ENCODE peak calls at places on chromosomes 12 and 14, in ten cellular contexts. A is HCT116, B is GM13977, T is OCI-LY7, Y is endothelial cell, Q is A549, J is AG09319, Z is neural progenitor cell, R is type B pancreatic cell, L is colonic mucosa. D is an unnamed sample.

GRCh38 chr14:32012062-32012461 is 65.0 kb upstream of the ARHGAP5 start:
- DNase-seq in A (no peak), B (no peak), T (no peak), Y (no peak), Q (no peak), J (no peak), Z (no peak), R (no peak), L (no peak), D (no peak)

GRCh38 chr12:71938728-71939385 is at the start of gene TPH2:
- DNase-seq in A (peak; percentile 31), B (peak; percentile 17), T (peak; percentile 77), Y (peak; percentile 96), Q (peak; percentile 14), J (no peak), Z (peak; percentile 94), R (peak; percentile 86), L (peak; percentile 18), D (peak; percentile 24)

GRCh38 chr14:21023174-21023573 is 1.7 kb downstream of the NDRG2 start:
- DNase-seq in A (no peak), B (no peak), T (no peak), Y (peak; percentile 21), Q (no peak), J (no peak), Z (no peak), R (no peak), L (no peak), D (no peak)

GRCh38 chr12:120394483-120395367 is 25.8 kb upstream of the MSI1 start:
- DNase-seq in A (no peak), B (no peak), T (no peak), Y (peak; percentile 22), Q (no peak), J (no peak), Z (peak; percentile 92), R (no peak), L (peak; percentile 71), D (no peak)

GRCh38 chr12:124654666-124655316 is 87.4 kb upstream of the NCOR2 start:
- DNase-seq in A (no peak), B (no peak), T (no peak), Y (no peak), Q (no peak), J (no peak), Z (no peak), R (no peak), L (no peak), D (no peak)

GRCh38 chr12:51949342-51950030 is 2.0 kb upstream of the ACVR1B start:
- DNase-seq in A (no peak), B (no peak), T (no peak), Y (no peak), Q (no peak), J (peak; percentile 56), Z (no peak), R (no peak), L (no peak), D (no peak)

GRCh38 chr12:131621701-131622421 is 89.0 kb upstream of the SFSWAP start:
- DNase-seq in A (no peak), B (no peak), T (no peak), Y (no peak), Q (no peak), J (no peak), Z (peak; percentile 57), R (no peak), L (no peak), D (no peak)

GRCh38 chr14:96575233-96575632 is 73.1 kb downstream of the PAPOLA start:
- DNase-seq in A (no peak), B (no peak), T (no peak), Y (no peak), Q (no peak), J (no peak), Z (no peak), R (no peak), L (no peak), D (no peak)

GRCh38 chr14:85987292-85987691 is 457.3 kb downstream of the FLRT2 start:
- DNase-seq in A (no peak), B (no peak), T (no peak), Y (no peak), Q (no peak), J (no peak), Z (no peak), R (no peak), L (no peak), D (no peak)
- TF ChIP-seq CTCF in A (no peak), B (no peak), T (no peak), Y (no peak), Q (no peak), J (no peak), Z (no peak), R (no peak), L (no peak), D (no peak)

DNA sequence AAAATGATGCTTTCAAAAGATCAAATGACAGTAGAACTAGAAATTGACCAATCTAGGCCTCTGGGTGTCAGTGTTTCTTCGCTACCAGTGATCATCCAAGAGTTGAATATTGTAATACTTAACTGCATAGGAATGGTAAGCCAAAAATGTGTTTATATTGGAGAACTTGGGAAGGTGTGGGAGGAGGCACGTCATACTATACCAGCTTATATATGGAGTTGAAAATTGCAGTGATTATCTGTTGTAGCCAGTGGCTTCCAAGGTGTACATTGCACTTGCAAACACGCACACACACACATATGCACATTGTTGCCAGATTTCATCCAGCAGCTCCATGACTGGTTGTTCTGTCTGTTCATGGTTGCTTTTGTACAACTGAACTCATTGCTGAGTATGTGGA is 36.1 kb downstream of the EID3 start:
- DNase-seq in A (no peak), B (no peak), T (no peak), Y (no peak), Q (no peak), J (no peak), Z (no peak), R (no peak), L (no peak), D (no peak)
- TF ChIP-seq CTCF in A (peak; percentile 18), B (no peak), T (peak; percentile 41), Y (no peak), Q (no peak), J (no peak), Z (no peak), R (no peak), L (no peak), D (no peak)

GRCh38 chr14:35818346-35819115 is 7.6 kb upstream of the BRMS1L start:
- DNase-seq in A (no peak), B (peak; percentile 60), T (peak; percentile 41), Y (peak; percentile 40), Q (peak; percentile 57), J (no peak), Z (peak; percentile 50), R (no peak), L (no peak), D (no peak)

GRCh38 chr14:35810963-35811362 is 1.9 kb upstream of the RALGAPA1 start:
- DNase-seq in A (no peak), B (no peak), T (no peak), Y (no peak), Q (no peak), J (no peak), Z (no peak), R (no peak), L (no peak), D (no peak)

GRCh38 chr14:35819591-35820540 is 6.3 kb upstream of the BRMS1L start:
- DNase-seq in A (no peak), B (no peak), T (no peak), Y (no peak), Q (no peak), J (no peak), Z (no peak), R (no peak), L (no peak), D (no peak)

GRCh38 chr14:35809597-35809996 is 502 bp upstream of the RALGAPA1 start:
- DNase-seq in A (no peak), B (no peak), T (no peak), Y (no peak), Q (no peak), J (no peak), Z (no peak), R (no peak), L (no peak), D (no peak)

DNA sequence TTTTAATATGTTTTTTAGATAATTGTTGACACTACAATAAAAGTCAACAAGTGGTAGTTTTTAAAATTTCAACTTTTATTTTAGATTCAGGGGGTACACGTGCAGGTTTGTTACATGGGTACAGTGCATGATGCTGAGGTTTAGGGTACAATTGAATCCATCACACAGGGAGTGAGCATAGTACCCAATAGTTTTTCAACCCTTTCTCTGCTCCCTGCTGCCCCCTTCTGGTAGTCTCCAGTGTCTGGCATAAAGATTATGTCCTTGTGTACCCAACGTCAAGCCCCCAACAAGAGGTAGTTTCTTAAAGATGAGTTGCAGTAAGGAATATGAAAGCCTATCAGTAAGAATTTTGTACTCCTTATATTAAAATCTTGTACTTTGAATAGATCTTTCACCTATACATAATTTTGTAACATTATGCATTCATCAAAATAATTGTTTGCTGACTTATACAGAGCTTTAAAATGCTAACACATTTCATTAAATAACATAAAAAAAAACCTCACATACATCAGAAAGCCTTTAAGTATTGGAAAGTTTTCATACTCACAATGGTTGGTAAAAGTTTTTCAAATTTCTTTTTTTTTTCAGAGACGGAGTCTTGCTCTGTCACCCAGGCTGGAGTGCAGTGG is 5.4 kb upstream of the RALGAPA1 start:
- DNase-seq in A (peak; percentile 47), B (peak; percentile 58), T (peak; percentile 72), Y (peak; percentile 82), Q (no peak), J (no peak), Z (peak; percentile 79), R (no peak), L (peak; percentile 86), D (peak; percentile 64)
- TF ChIP-seq CTCF in A (peak; percentile 79), B (peak; percentile 84), T (peak; percentile 93), Y (peak; percentile 81), Q (peak; percentile 55), J (peak; percentile 85), Z (peak; percentile 85), R (peak; percentile 83), L (peak; percentile 70), D (peak; percentile 81)

GRCh38 chr14:23005451-23005850 is 4.5 kb downstream of the C14orf93 start:
- DNase-seq in A (no peak), B (no peak), T (no peak), Y (no peak), Q (no peak), J (no peak), Z (no peak), R (no peak), L (no peak), D (no peak)

GRCh38 chr14:23008836-23009235 is 1.1 kb downstream of the C14orf93 start:
- DNase-seq in A (no peak), B (no peak), T (peak; percentile 61), Y (no peak), Q (no peak), J (no peak), Z (no peak), R (no peak), L (no peak), D (no peak)

GRCh38 chr14:23005861-23006534 is 3.9 kb downstream of the C14orf93 start:
- DNase-seq in A (no peak), B (no peak), T (no peak), Y (no peak), Q (no peak), J (no peak), Z (no peak), R (no peak), L (no peak), D (no peak)

GRCh38 chr14:23009483-23009938 is 432 bp downstream of the C14orf93 start:
- DNase-seq in A (no peak), B (no peak), T (no peak), Y (no peak), Q (no peak), J (no peak), Z (no peak), R (no peak), L (no peak), D (no peak)

DNA sequence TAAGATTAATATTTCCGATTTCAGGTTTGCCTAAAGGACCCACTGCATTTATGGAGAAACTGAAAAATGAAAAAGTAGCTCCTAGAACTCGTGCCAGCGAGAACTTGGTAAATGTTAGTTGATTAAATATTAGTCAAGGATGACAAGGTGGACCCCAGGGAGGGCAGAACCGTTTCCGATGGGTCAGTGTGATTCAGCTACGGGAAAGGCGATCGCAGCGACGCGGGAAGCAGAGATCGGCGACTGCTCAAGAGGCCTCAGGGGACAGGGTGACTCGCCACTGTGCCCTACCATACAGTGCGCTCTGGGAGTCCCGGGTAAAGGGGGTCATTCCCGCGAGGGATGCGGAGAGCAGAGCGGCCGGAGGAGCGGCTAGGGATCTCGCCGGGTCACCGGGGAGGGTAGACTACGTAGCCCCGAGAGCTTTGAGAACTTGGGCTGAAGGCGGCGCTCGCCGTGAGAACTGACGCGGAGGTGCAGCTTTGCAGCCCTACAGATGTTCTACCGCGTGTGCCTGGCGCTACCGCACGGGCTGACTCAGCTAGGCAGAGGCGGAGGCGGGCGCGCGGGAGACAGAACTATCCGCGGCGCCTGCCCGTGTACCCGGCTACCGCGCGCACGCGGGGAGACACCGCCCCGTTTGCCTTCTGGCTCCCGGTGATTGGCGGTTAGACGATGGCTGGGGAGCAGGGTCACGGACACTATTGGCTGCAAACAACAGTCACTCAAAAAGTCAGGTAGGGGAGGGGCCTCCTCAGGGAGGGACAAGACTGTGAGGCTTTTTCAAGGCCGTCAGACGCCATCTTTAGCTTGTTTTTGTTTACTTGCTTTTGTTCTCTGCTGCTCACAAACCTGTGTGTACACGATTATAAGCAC is 3.2 kb downstream of the C14orf93 start:
- DNase-seq in A (peak; percentile 96), B (peak; percentile 97), T (peak; percentile 98), Y (peak; percentile 92), Q (peak; percentile 97), J (peak; percentile 93), Z (peak; percentile 97), R (peak; percentile 98), L (peak; percentile 97), D (peak; percentile 95)
- TF ChIP-seq CTCF in A (no peak), B (peak; percentile 40), T (peak; percentile 47), Y (no peak), Q (peak; percentile 35), J (peak; percentile 34), Z (peak; percentile 48), R (peak; percentile 45), L (no peak), D (peak; percentile 18)